ENCODE peak calls at places on chromosome 7, in five cellular contexts. P is NT2/D1, B is K562, X is HCT116, A is HepG2. E is an unnamed sample.
A peak's percentile ranks its signal among the peaks of the same experiment; 100 is the strongest.

GRCh38 chr7:115707236-115707635 is 323.3 kb downstream of the TFEC start:
- DNase-seq in P (no peak), B (no peak), X (peak; percentile 66), A (peak; percentile 30), E (no peak)

GRCh38 chr7:27242580-27243339 is at the start of gene EVX1:
- DNase-seq in P (no peak), B (no peak), X (no peak), A (no peak), E (no peak)

GRCh38 chr7:130723784-130724183 is 10.2 kb downstream of the KLF14 start:
- DNase-seq in P (no peak), B (no peak), X (no peak), A (no peak), E (no peak)

GRCh38 chr7:111796671-111797070 is 234.4 kb upstream of the IMMP2L start:
- DNase-seq in P (peak; percentile 5), B (no peak), X (peak; percentile 27), A (no peak), E (no peak)

GRCh38 chr7:22129166-22129565 is 183.5 kb upstream of the CDCA7L start:
- DNase-seq in P (no peak), B (no peak), X (no peak), A (no peak), E (no peak)

GRCh38 chr7:124701955-124702354 is 63.6 kb downstream of the GPR37 start:
- DNase-seq in P (no peak), B (no peak), X (no peak), A (no peak), E (no peak)

GRCh38 chr7:685540-685939 is 41.0 kb upstream of the DNAAF5 start:
- DNase-seq in P (no peak), B (no peak), X (no peak), A (no peak), E (no peak)

GRCh38 chr7:128347573-128348147 is 4.0 kb upstream of the RBM28 start:
- DNase-seq in P (peak; percentile 38), B (peak; percentile 64), X (peak; percentile 18), A (peak; percentile 50), E (no peak)

GRCh38 chr7:7834761-7835160 is 116.4 kb upstream of the RPA3 start:
- DNase-seq in P (no peak), B (no peak), X (no peak), A (no peak), E (no peak)

GRCh38 chr7:21568762-21569161 is 25.9 kb downstream of the DNAH11 start:
- DNase-seq in P (no peak), B (no peak), X (no peak), A (peak; percentile 2), E (no peak)

GRCh38 chr7:30840176-30841024 is 69.2 kb downstream of the MINDY4 start:
- DNase-seq in P (no peak), B (no peak), X (no peak), A (no peak), E (no peak)

GRCh38 chr7:60706-61105 is 131.7 kb upstream of the FAM20C start:
- DNase-seq in P (no peak), B (no peak), X (no peak), A (no peak), E (no peak)

GRCh38 chr7:1053002-1053411 is 8.7 kb downstream of the GPR146 start:
- DNase-seq in P (no peak), B (no peak), X (no peak), A (no peak), E (no peak)

GRCh38 chr7:121803041-121803440 is 69.9 kb upstream of the PTPRZ1 start:
- DNase-seq in P (no peak), B (no peak), X (no peak), A (no peak), E (no peak)
- TF ChIP-seq ZNF274 in P (no peak), B (no peak), X (no peak), A (no peak), E (no peak)

GRCh38 chr7:16589895-16590294 is 55.7 kb downstream of the ANKMY2 start:
- DNase-seq in P (no peak), B (no peak), X (no peak), A (no peak), E (no peak)
- TF ChIP-seq ZNF274 in P (no peak), B (no peak), X (no peak), A (no peak), E (no peak)

GRCh38 chr7:78970440-78970916 is 483.0 kb downstream of the MAGI2 start:
- DNase-seq in P (no peak), B (no peak), X (no peak), A (no peak), E (no peak)
- TF ChIP-seq ZNF274 in P (no peak), B (no peak), X (no peak), A (no peak), E (no peak)

GRCh38 chr7:134632937-134633540 is 13.6 kb upstream of the BPGM start:
- DNase-seq in P (peak; percentile 27), B (peak; percentile 54), X (peak; percentile 51), A (peak; percentile 44), E (no peak)
- TF ChIP-seq ZNF274 in P (no peak), B (no peak), X (no peak), A (no peak), E (no peak)

GRCh38 chr7:17523813-17524741 is 225.6 kb downstream of the AHR start:
- DNase-seq in P (no peak), B (no peak), X (no peak), A (peak; percentile 44), E (no peak)
- TF ChIP-seq ZNF274 in P (no peak), B (no peak), X (no peak), A (no peak), E (no peak)

GRCh38 chr7:134714791-134715190 is 64.6 kb upstream of the CALD1 start:
- DNase-seq in P (no peak), B (no peak), X (no peak), A (no peak), E (no peak)
- TF ChIP-seq ZNF274 in P (no peak), B (no peak), X (no peak), A (no peak), E (no peak)

GRCh38 chr7:144736880-144737493 is 98.9 kb downstream of the TPK1 start:
- DNase-seq in P (no peak), B (no peak), X (no peak), A (no peak), E (no peak)

GRCh38 chr7:144738708-144739314 is 97.0 kb downstream of the TPK1 start:
- DNase-seq in P (peak; percentile 13), B (peak; percentile 17), X (peak; percentile 18), A (peak; percentile 12), E (no peak)
- TF ChIP-seq ZNF274 in P (no peak), B (no peak), X (no peak), A (no peak), E (no peak)

GRCh38 chr7:159097661-159098423 is 46.8 kb downstream of the VIPR2 start:
- DNase-seq in P (no peak), B (no peak), X (no peak), A (no peak), E (no peak)
- TF ChIP-seq ZNF274 in P (no peak), B (no peak), X (no peak), A (no peak), E (no peak)

GRCh38 chr7:148105853-148106252 is 484.7 kb upstream of the C7orf33 start:
- DNase-seq in P (no peak), B (no peak), X (no peak), A (no peak), E (no peak)
- TF ChIP-seq ZNF274 in P (no peak), B (no peak), X (no peak), A (no peak), E (no peak)